ENCODE peak calls at places on chromosome 10, in ten cellular contexts. F is cardiac fibroblast; W is MG63; T is mesothelial cell of epicardium; P is stimulated activated CD4-positive, alpha-beta T cell treated with anti-CD3 and anti-CD28 coated beads, Interleukin-1b, Interleukin-23, amount 100 ng/mL, for 24 hours; B is stomach; X is activated naive CD4-positive, alpha-beta T cell treated with Interleukin-2 at 50 U/mL for 16 hours; Z is fibroblast of lung; Y is Kasumi-1; G is HuH-7. A is an unnamed sample.

GRCh38 chr10:13913890-13914289 is 327.1 kb downstream of the PRPF18 start:
- DNase-seq in Y (no peak), F (no peak), T (no peak), W (no peak), Z (no peak), B (no peak), X (no peak), P (no peak), G (no peak), A (no peak)

GRCh38 chr10:122688293-122688989 is 11.2 kb downstream of the C10orf120 start:
- DNase-seq in Y (no peak), Z (no peak), P (no peak), F (peak; percentile 70), G (no peak), T (no peak), X (no peak), W (peak; percentile 20), B (no peak), A (no peak)

GRCh38 chr10:11639861-11640764 is 28.7 kb upstream of the USP6NL start:
- DNase-seq in W (peak; percentile 41), P (no peak), G (peak; percentile 79), T (no peak), F (no peak), X (no peak), Y (no peak), B (peak; percentile 53), Z (no peak), A (no peak)

GRCh38 chr10:88728107-88728763 is 22.2 kb downstream of the LIPK start:
- DNase-seq in G (peak; percentile 40), P (peak; percentile 2), W (peak; percentile 7), B (no peak), T (no peak), X (peak; percentile 17), F (peak; percentile 52), Z (no peak), Y (no peak), A (no peak)

GRCh38 chr10:13100349-13101294 is 659 bp downstream of the OPTN start:
- DNase-seq in G (peak; percentile 26), W (peak; percentile 43), Z (peak; percentile 42), F (peak; percentile 49), P (no peak), B (peak; percentile 34), Y (no peak), X (peak; percentile 19), T (no peak), A (peak; percentile 19)

GRCh38 chr10:74027702-74028101 is 29.8 kb downstream of the VCL start:
- DNase-seq in W (no peak), G (no peak), B (no peak), F (peak; percentile 54), X (no peak), Z (peak; percentile 44), T (no peak), Y (no peak), P (no peak), A (no peak)

GRCh38 chr10:98242823-98243222 is 25.2 kb downstream of the LOXL4 start:
- DNase-seq in Z (peak; percentile 36), P (no peak), F (peak; percentile 45), T (no peak), G (no peak), B (no peak), Y (peak; percentile 77), W (no peak), X (no peak), A (peak; percentile 37)

GRCh38 chr10:88194041-88194887 is 330.8 kb downstream of the PTEN start:
- DNase-seq in X (peak; percentile 28), Y (peak; percentile 26), T (no peak), W (no peak), G (no peak), B (no peak), Z (no peak), F (peak; percentile 42), P (no peak), A (peak; percentile 39)

GRCh38 chr10:3625959-3626751 is 158.9 kb downstream of the KLF6 start:
- DNase-seq in T (no peak), F (peak; percentile 93), P (no peak), X (no peak), B (no peak), W (no peak), G (no peak), Y (no peak), Z (peak; percentile 86), A (peak; percentile 83)

GRCh38 chr10:47451998-47452494 is 31.9 kb downstream of the ANXA8 start:
- DNase-seq in B (no peak), Y (no peak), W (no peak), T (no peak), P (no peak), X (no peak), G (no peak), Z (no peak), F (no peak), A (no peak)

GRCh38 chr10:807958-808353 is 118.5 kb upstream of the DIP2C start:
- DNase-seq in P (no peak), W (no peak), G (no peak), B (no peak), Z (no peak), Y (no peak), X (no peak), F (no peak), T (no peak), A (no peak)

GRCh38 chr10:100522945-100523344 is 3.3 kb upstream of the SEC31B start:
- DNase-seq in F (peak; percentile 46), Y (no peak), X (no peak), T (no peak), B (no peak), P (no peak), G (no peak), Z (no peak), W (no peak), A (no peak)

GRCh38 chr10:59872892-59873463 is 33.4 kb downstream of the CCDC6 start:
- DNase-seq in P (no peak), Y (no peak), Z (peak; percentile 98), G (no peak), X (no peak), T (no peak), F (peak; percentile 97), W (peak; percentile 46), B (no peak), A (peak; percentile 76)

GRCh38 chr10:29119374-29119773 is 169.5 kb upstream of the LYZL1 start:
- DNase-seq in B (peak; percentile 59), G (peak; percentile 80), Z (no peak), T (no peak), W (no peak), X (no peak), F (peak; percentile 38), Y (no peak), P (no peak), A (no peak)

GRCh38 chr10:24114561-24114960 is 94.4 kb upstream of the KIAA1217 start:
- DNase-seq in Z (peak; percentile 23), F (no peak), G (no peak), X (no peak), P (no peak), B (no peak), T (no peak), Y (no peak), W (no peak), A (no peak)

GRCh38 chr10:79176949-79177602 is 108.3 kb downstream of the ZMIZ1 start:
- DNase-seq in Z (peak; percentile 59), P (no peak), F (no peak), Y (no peak), T (no peak), G (no peak), B (no peak), W (no peak), X (no peak), A (no peak)

GRCh38 chr10:133127291-133128125 is 32.5 kb upstream of the KNDC1 start:
- DNase-seq in B (no peak), Z (no peak), F (no peak), X (peak; percentile 15), P (no peak), T (no peak), W (peak; percentile 34), Y (no peak), G (no peak), A (no peak)

GRCh38 chr10:47255033-47255813 is 44.8 kb upstream of the GDF10 start:
- DNase-seq in P (no peak), Y (peak; percentile 26), Z (no peak), W (no peak), T (no peak), F (no peak), G (no peak), X (no peak), B (no peak), A (no peak)

GRCh38 chr10:89283988-89284475 is 17.8 kb upstream of the IFIT2 start:
- DNase-seq in F (peak; percentile 69), P (no peak), Y (no peak), G (peak; percentile 30), B (no peak), Z (peak; percentile 81), T (no peak), W (peak; percentile 38), X (no peak), A (peak; percentile 94)

GRCh38 chr10:43311794-43312193 is 44.9 kb upstream of the RASGEF1A start:
- DNase-seq in W (no peak), B (no peak), F (no peak), T (no peak), Z (no peak), P (no peak), G (no peak), Y (no peak), X (no peak), A (no peak)

GRCh38 chr10:104098360-104098925 is 12.8 kb upstream of the COL17A1 start:
- DNase-seq in G (no peak), F (peak; percentile 72), B (no peak), X (no peak), Z (peak; percentile 50), T (no peak), P (no peak), W (no peak), Y (no peak), A (no peak)

GRCh38 chr10:80658068-80658467 is 120.4 kb downstream of the SH2D4B start:
- DNase-seq in B (no peak), T (no peak), P (no peak), Z (no peak), F (no peak), Y (no peak), G (no peak), X (no peak), W (no peak), A (no peak)

GRCh38 chr10:30047924-30048531 is 11.4 kb downstream of the JCAD start:
- DNase-seq in W (no peak), Y (no peak), P (no peak), Z (no peak), X (no peak), B (no peak), G (no peak), T (no peak), F (no peak), A (no peak)

GRCh38 chr10:97255512-97256293 is 36.7 kb downstream of the ARHGAP19 start:
- DNase-seq in P (no peak), B (no peak), Z (no peak), W (no peak), G (no peak), X (no peak), Y (no peak), T (no peak), F (no peak), A (no peak)

GRCh38 chr10:132158122-132158741 is 28.5 kb upstream of the DPYSL4 start:
- DNase-seq in T (no peak), Z (no peak), B (no peak), G (no peak), W (no peak), F (no peak), P (no peak), X (no peak), Y (no peak), A (no peak)

GRCh38 chr10:130454543-130455000 is 318.4 kb downstream of the GLRX3 start:
- DNase-seq in X (no peak), Y (no peak), G (no peak), P (no peak), T (no peak), B (no peak), Z (no peak), W (no peak), F (no peak), A (no peak)

GRCh38 chr10:48819806-48820205 is 119.8 kb downstream of the LRRC18 start:
- DNase-seq in Z (no peak), P (no peak), G (no peak), B (no peak), T (no peak), W (no peak), F (no peak), Y (no peak), X (no peak), A (peak; percentile 44)

GRCh38 chr10:71396084-71396713 is 521 bp upstream of the CDH23 start:
- DNase-seq in Y (peak; percentile 19), X (peak; percentile 14), F (peak; percentile 2), G (peak; percentile 40), Z (peak; percentile 16), P (no peak), T (peak; percentile 53), B (peak; percentile 40), W (no peak), A (no peak)